ENCODE peak calls at places on chromosomes 1 and 21, in seven cellular contexts. One of them, this sample, is unnamed. For H3K9me3, the result is how much of the 10 kb centered on the place peaks cover.

GRCh38 chr1:178954291-178954690 is 71.4 kb upstream of the FAM20B start:
- DNase-seq in heart left ventricle: no peak
- DNase-seq in CD8-positive, alpha-beta T cell: no peak
- DNase-seq in left ventricle myocardium inferior: no peak
- DNase-seq in heart right ventricle: no peak
- DNase-seq in stomach: no peak
- DNase-seq in psoas muscle: no peak
- DNase-seq in this sample: no peak

GRCh38 chr1:212684511-212685090 is 15.0 kb downstream of the BATF3 start:
- DNase-seq in heart left ventricle: no peak
- DNase-seq in CD8-positive, alpha-beta T cell: no peak
- DNase-seq in left ventricle myocardium inferior: no peak
- DNase-seq in heart right ventricle: no peak
- DNase-seq in stomach: no peak
- DNase-seq in psoas muscle: no peak
- DNase-seq in this sample: no peak

GRCh38 chr1:31891280-31891679 is 46.9 kb downstream of the PTP4A2 start:
- DNase-seq in heart left ventricle: no peak
- DNase-seq in CD8-positive, alpha-beta T cell: no peak
- DNase-seq in left ventricle myocardium inferior: no peak
- DNase-seq in heart right ventricle: no peak
- DNase-seq in stomach: no peak
- DNase-seq in psoas muscle: no peak
- DNase-seq in this sample: no peak

GRCh38 chr1:177703888-177704446 is 265.9 kb downstream of the SEC16B start:
- DNase-seq in heart left ventricle: no peak
- DNase-seq in CD8-positive, alpha-beta T cell: no peak
- DNase-seq in left ventricle myocardium inferior: no peak
- DNase-seq in heart right ventricle: no peak
- DNase-seq in stomach: no peak
- DNase-seq in psoas muscle: no peak
- DNase-seq in this sample: no peak

GRCh38 chr1:171917361-171917760 is 76.1 kb downstream of the DNM3 start:
- DNase-seq in heart left ventricle: no peak
- DNase-seq in CD8-positive, alpha-beta T cell: no peak
- DNase-seq in left ventricle myocardium inferior: no peak
- DNase-seq in heart right ventricle: no peak
- DNase-seq in stomach: no peak
- DNase-seq in psoas muscle: no peak
- DNase-seq in this sample: no peak

GRCh38 chr1:23027352-23027907 is 8.2 kb downstream of the KDM1A start:
- DNase-seq in heart left ventricle: no peak
- DNase-seq in CD8-positive, alpha-beta T cell: no peak
- DNase-seq in left ventricle myocardium inferior: no peak
- DNase-seq in heart right ventricle: no peak
- DNase-seq in stomach: no peak
- DNase-seq in psoas muscle: no peak
- DNase-seq in this sample: no peak

GRCh38 chr1:220887202-220887867 is 8.1 kb downstream of the HLX start:
- DNase-seq in heart left ventricle: no peak
- DNase-seq in CD8-positive, alpha-beta T cell: no peak
- DNase-seq in left ventricle myocardium inferior: no peak
- DNase-seq in heart right ventricle: no peak
- DNase-seq in stomach: no peak
- DNase-seq in psoas muscle: no peak
- DNase-seq in this sample: no peak

GRCh38 chr1:169475806-169476205 is 9.9 kb downstream of the SLC19A2 start:
- DNase-seq in heart left ventricle: no peak
- DNase-seq in CD8-positive, alpha-beta T cell: no peak
- DNase-seq in left ventricle myocardium inferior: no peak
- DNase-seq in heart right ventricle: no peak
- DNase-seq in stomach: no peak
- DNase-seq in psoas muscle: no peak
- DNase-seq in this sample: no peak

GRCh38 chr1:226652613-226653012 is 86.5 kb downstream of the ITPKB start:
- DNase-seq in heart left ventricle: peak
- DNase-seq in CD8-positive, alpha-beta T cell: no peak
- DNase-seq in left ventricle myocardium inferior: no peak
- DNase-seq in heart right ventricle: no peak
- DNase-seq in stomach: no peak
- DNase-seq in psoas muscle: peak
- DNase-seq in this sample: no peak

GRCh38 chr1:87329051-87329755 is 523 bp downstream of the LMO4 start:
- DNase-seq in heart left ventricle: peak
- DNase-seq in CD8-positive, alpha-beta T cell: peak
- DNase-seq in left ventricle myocardium inferior: peak
- DNase-seq in heart right ventricle: peak
- DNase-seq in stomach: peak
- DNase-seq in psoas muscle: peak
- DNase-seq in this sample: peak

GRCh38 chr1:41898191-41898713 is 20.5 kb downstream of the HIVEP3 start:
- DNase-seq in heart left ventricle: no peak
- DNase-seq in CD8-positive, alpha-beta T cell: peak
- DNase-seq in left ventricle myocardium inferior: no peak
- DNase-seq in heart right ventricle: no peak
- DNase-seq in stomach: no peak
- DNase-seq in psoas muscle: no peak
- DNase-seq in this sample: no peak

GRCh38 chr1:58818075-58818474 is 34.2 kb upstream of the JUN start:
- DNase-seq in heart left ventricle: no peak
- DNase-seq in CD8-positive, alpha-beta T cell: no peak
- DNase-seq in left ventricle myocardium inferior: no peak
- DNase-seq in heart right ventricle: no peak
- DNase-seq in stomach: no peak
- DNase-seq in psoas muscle: no peak
- DNase-seq in this sample: no peak

GRCh38 chr1:87154351-87154750 is 174.3 kb upstream of the LMO4 start:
- DNase-seq in heart left ventricle: no peak
- DNase-seq in CD8-positive, alpha-beta T cell: no peak
- DNase-seq in left ventricle myocardium inferior: no peak
- DNase-seq in heart right ventricle: no peak
- DNase-seq in stomach: no peak
- DNase-seq in psoas muscle: no peak
- DNase-seq in this sample: no peak

GRCh38 chr1:202144510-202145324 is at the start of gene ARL8A:
- DNase-seq in heart left ventricle: peak
- DNase-seq in CD8-positive, alpha-beta T cell: peak
- DNase-seq in left ventricle myocardium inferior: peak
- DNase-seq in heart right ventricle: peak
- DNase-seq in stomach: peak
- DNase-seq in psoas muscle: peak
- DNase-seq in this sample: peak

GRCh38 chr21:43719748-43720538 is 1.0 kb downstream of the PDXK start:
- DNase-seq in heart left ventricle: peak
- DNase-seq in CD8-positive, alpha-beta T cell: peak
- DNase-seq in left ventricle myocardium inferior: no peak
- DNase-seq in heart right ventricle: no peak
- DNase-seq in stomach: peak
- DNase-seq in psoas muscle: no peak
- DNase-seq in this sample: peak

GRCh38 chr1:214316597-214316996 is 35.6 kb downstream of the SMYD2 start:
- DNase-seq in heart left ventricle: no peak
- DNase-seq in CD8-positive, alpha-beta T cell: no peak
- DNase-seq in left ventricle myocardium inferior: peak
- DNase-seq in heart right ventricle: peak
- DNase-seq in stomach: no peak
- DNase-seq in psoas muscle: no peak
- DNase-seq in this sample: no peak

GRCh38 chr1:212291505-212292134 is 6.4 kb downstream of the PPP2R5A start:
- DNase-seq in heart left ventricle: no peak
- DNase-seq in CD8-positive, alpha-beta T cell: no peak
- DNase-seq in left ventricle myocardium inferior: no peak
- DNase-seq in heart right ventricle: no peak
- DNase-seq in stomach: no peak
- DNase-seq in psoas muscle: no peak
- DNase-seq in this sample: no peak

GRCh38 chr1:174968750-174969244 is 30.9 kb upstream of the CACYBP start:
- DNase-seq in heart left ventricle: no peak
- DNase-seq in CD8-positive, alpha-beta T cell: peak
- DNase-seq in left ventricle myocardium inferior: no peak
- DNase-seq in heart right ventricle: no peak
- DNase-seq in stomach: no peak
- DNase-seq in psoas muscle: no peak
- DNase-seq in this sample: no peak

GRCh38 chr1:5001466-5001865 is 347.1 kb downstream of the AJAP1 start:
- DNase-seq in heart left ventricle: no peak
- DNase-seq in CD8-positive, alpha-beta T cell: no peak
- DNase-seq in left ventricle myocardium inferior: no peak
- DNase-seq in heart right ventricle: no peak
- DNase-seq in stomach: no peak
- DNase-seq in psoas muscle: no peak
- DNase-seq in this sample: no peak

GRCh38 chr1:160504651-160505050 is 18.4 kb downstream of the SLAMF6 start:
- DNase-seq in heart left ventricle: no peak
- DNase-seq in CD8-positive, alpha-beta T cell: no peak
- DNase-seq in left ventricle myocardium inferior: no peak
- DNase-seq in heart right ventricle: no peak
- DNase-seq in stomach: no peak
- DNase-seq in psoas muscle: no peak
- DNase-seq in this sample: no peak
- H3K9me3 ChIP-seq in heart left ventricle: under half
- H3K9me3 ChIP-seq in CD8-positive, alpha-beta T cell: under half
- H3K9me3 ChIP-seq in left ventricle myocardium inferior: half or more
- H3K9me3 ChIP-seq in heart right ventricle: under half
- H3K9me3 ChIP-seq in stomach: under half
- H3K9me3 ChIP-seq in psoas muscle: under half
- H3K9me3 ChIP-seq in this sample: under half

GRCh38 chr1:115035652-115036051 is 6.0 kb downstream of the TSHB start:
- DNase-seq in heart left ventricle: no peak
- DNase-seq in CD8-positive, alpha-beta T cell: no peak
- DNase-seq in left ventricle myocardium inferior: no peak
- DNase-seq in heart right ventricle: no peak
- DNase-seq in stomach: no peak
- DNase-seq in psoas muscle: no peak
- DNase-seq in this sample: no peak

GRCh38 chr1:115036814-115037535 is 7.3 kb downstream of the TSHB start:
- DNase-seq in heart left ventricle: no peak
- DNase-seq in CD8-positive, alpha-beta T cell: no peak
- DNase-seq in left ventricle myocardium inferior: no peak
- DNase-seq in heart right ventricle: no peak
- DNase-seq in stomach: no peak
- DNase-seq in psoas muscle: no peak
- DNase-seq in this sample: no peak

GRCh38 chr1:115041654-115042053 is 12.0 kb downstream of the TSHB start:
- DNase-seq in heart left ventricle: no peak
- DNase-seq in CD8-positive, alpha-beta T cell: no peak
- DNase-seq in left ventricle myocardium inferior: no peak
- DNase-seq in heart right ventricle: no peak
- DNase-seq in stomach: no peak
- DNase-seq in psoas muscle: no peak
- DNase-seq in this sample: no peak

DNA sequence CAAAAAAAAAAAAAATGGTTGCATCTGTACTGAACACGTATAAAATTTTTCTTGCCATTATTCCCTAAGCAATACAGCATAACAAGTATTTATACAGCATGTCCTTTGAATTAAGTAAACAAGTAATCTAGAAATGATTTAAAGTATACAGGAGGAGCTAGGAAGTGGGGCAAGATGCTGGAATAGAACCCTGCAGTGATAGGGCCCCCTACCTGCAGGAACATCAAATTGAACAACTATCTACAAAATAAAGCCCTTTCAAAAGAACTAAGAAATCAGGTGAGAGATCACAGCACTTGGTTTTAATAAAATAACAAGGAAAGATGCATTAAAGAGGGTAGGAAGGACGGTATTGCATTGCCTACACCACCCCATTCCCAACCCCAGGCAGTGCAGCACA is 10.9 kb downstream of the TSHB start:
- DNase-seq in heart left ventricle: no peak
- DNase-seq in CD8-positive, alpha-beta T cell: no peak
- DNase-seq in left ventricle myocardium inferior: no peak
- DNase-seq in heart right ventricle: no peak
- DNase-seq in stomach: no peak
- DNase-seq in psoas muscle: no peak
- DNase-seq in this sample: no peak
- TF ChIP-seq CTCF in heart left ventricle: no peak
- TF ChIP-seq CTCF in CD8-positive, alpha-beta T cell: no peak
- TF ChIP-seq CTCF in left ventricle myocardium inferior: no peak
- TF ChIP-seq CTCF in heart right ventricle: no peak
- TF ChIP-seq CTCF in stomach: no peak
- TF ChIP-seq CTCF in psoas muscle: no peak
- TF ChIP-seq CTCF in this sample: no peak

GRCh38 chr1:228295981-228296380 is 88.1 kb downstream of the OBSCN start:
- DNase-seq in heart left ventricle: no peak
- DNase-seq in CD8-positive, alpha-beta T cell: no peak
- DNase-seq in left ventricle myocardium inferior: no peak
- DNase-seq in heart right ventricle: no peak
- DNase-seq in stomach: no peak
- DNase-seq in psoas muscle: no peak
- DNase-seq in this sample: no peak

GRCh38 chr1:228297822-228298221 is 90.0 kb downstream of the OBSCN start:
- DNase-seq in heart left ventricle: peak
- DNase-seq in CD8-positive, alpha-beta T cell: no peak
- DNase-seq in left ventricle myocardium inferior: peak
- DNase-seq in heart right ventricle: no peak
- DNase-seq in stomach: no peak
- DNase-seq in psoas muscle: no peak
- DNase-seq in this sample: no peak

GRCh38 chr1:228298471-228298870 is 90.6 kb downstream of the OBSCN start:
- DNase-seq in heart left ventricle: peak
- DNase-seq in CD8-positive, alpha-beta T cell: no peak
- DNase-seq in left ventricle myocardium inferior: no peak
- DNase-seq in heart right ventricle: no peak
- DNase-seq in stomach: no peak
- DNase-seq in psoas muscle: no peak
- DNase-seq in this sample: no peak

GRCh38 chr1:228299211-228299610 is 91.4 kb downstream of the OBSCN start:
- DNase-seq in heart left ventricle: peak
- DNase-seq in CD8-positive, alpha-beta T cell: no peak
- DNase-seq in left ventricle myocardium inferior: no peak
- DNase-seq in heart right ventricle: no peak
- DNase-seq in stomach: no peak
- DNase-seq in psoas muscle: no peak
- DNase-seq in this sample: no peak

GRCh38 chr1:228297242-228297641 is 89.4 kb downstream of the OBSCN start:
- DNase-seq in heart left ventricle: no peak
- DNase-seq in CD8-positive, alpha-beta T cell: no peak
- DNase-seq in left ventricle myocardium inferior: no peak
- DNase-seq in heart right ventricle: no peak
- DNase-seq in stomach: no peak
- DNase-seq in psoas muscle: no peak
- DNase-seq in this sample: no peak
- H3K9me3 ChIP-seq in heart left ventricle: under half
- H3K9me3 ChIP-seq in CD8-positive, alpha-beta T cell: under half
- H3K9me3 ChIP-seq in left ventricle myocardium inferior: under half
- H3K9me3 ChIP-seq in heart right ventricle: under half
- H3K9me3 ChIP-seq in stomach: under half
- H3K9me3 ChIP-seq in psoas muscle: under half
- H3K9me3 ChIP-seq in this sample: under half

GRCh38 chr1:19690342-19690741 is 25.7 kb downstream of the HTR6 start:
- DNase-seq in heart left ventricle: no peak
- DNase-seq in CD8-positive, alpha-beta T cell: no peak
- DNase-seq in left ventricle myocardium inferior: no peak
- DNase-seq in heart right ventricle: no peak
- DNase-seq in stomach: no peak
- DNase-seq in psoas muscle: no peak
- DNase-seq in this sample: no peak
- TF ChIP-seq CTCF in heart left ventricle: no peak
- TF ChIP-seq CTCF in CD8-positive, alpha-beta T cell: no peak
- TF ChIP-seq CTCF in left ventricle myocardium inferior: no peak
- TF ChIP-seq CTCF in heart right ventricle: no peak
- TF ChIP-seq CTCF in stomach: no peak
- TF ChIP-seq CTCF in psoas muscle: no peak
- TF ChIP-seq CTCF in this sample: no peak

GRCh38 chr21:46063227-46063626 is 34.7 kb upstream of the COL6A2 start:
- DNase-seq in heart left ventricle: no peak
- DNase-seq in CD8-positive, alpha-beta T cell: no peak
- DNase-seq in left ventricle myocardium inferior: no peak
- DNase-seq in heart right ventricle: no peak
- DNase-seq in stomach: no peak
- DNase-seq in psoas muscle: no peak
- DNase-seq in this sample: no peak
- H3K9me3 ChIP-seq in heart left ventricle: under half
- H3K9me3 ChIP-seq in CD8-positive, alpha-beta T cell: under half
- H3K9me3 ChIP-seq in left ventricle myocardium inferior: under half
- H3K9me3 ChIP-seq in heart right ventricle: under half
- H3K9me3 ChIP-seq in stomach: under half
- H3K9me3 ChIP-seq in psoas muscle: under half
- H3K9me3 ChIP-seq in this sample: under half